ENCODE peak calls at places on chromosome 15, in four cellular contexts. Q, I, W and T are unnamed samples.

GRCh38 chr15:82621970-82622369 is 25.2 kb downstream of the CPEB1 start:
- DNase-seq in W (no peak), Q (peak; percentile 45), I (no peak), T (no peak)

GRCh38 chr15:69999392-70000085 is 98.2 kb downstream of the TLE3 start:
- DNase-seq in I (no peak), W (no peak), Q (no peak), T (no peak)

GRCh38 chr15:35880896-35881295 is 334.9 kb upstream of the DPH6 start:
- DNase-seq in W (no peak), Q (no peak), I (no peak), T (no peak)

GRCh38 chr15:93614446-93615104 is 525.6 kb upstream of the RGMA start:
- DNase-seq in W (no peak), I (no peak), Q (no peak), T (no peak)

GRCh38 chr15:33282226-33283020 is 28.3 kb upstream of the RYR3 start:
- DNase-seq in W (no peak), I (no peak), Q (no peak), T (no peak)

GRCh38 chr15:74406992-74407705 is 26.6 kb downstream of the SEMA7A start:
- DNase-seq in I (no peak), W (no peak), Q (peak; percentile 29), T (no peak)

GRCh38 chr15:60591491-60592385 is 112.8 kb upstream of the ICE2 start:
- DNase-seq in Q (peak; percentile 74), W (peak; percentile 81), I (peak; percentile 36), T (no peak)

GRCh38 chr15:89837830-89838178 is 23.2 kb upstream of the ANPEP start:
- DNase-seq in I (no peak), W (no peak), Q (no peak), T (no peak)

GRCh38 chr15:100879046-100879445 is 585 bp upstream of the ALDH1A3 start:
- DNase-seq in Q (peak; percentile 55), I (no peak), W (peak; percentile 42), T (no peak)

GRCh38 chr15:80803580-80804525 is 24.7 kb downstream of the CEMIP start:
- DNase-seq in I (no peak), Q (no peak), W (no peak), T (no peak)

GRCh38 chr15:80978685-80979084 is 10.9 kb downstream of the MESD start:
- DNase-seq in W (no peak), Q (no peak), I (no peak), T (no peak)

GRCh38 chr15:94230886-94231727 is at the start of gene MCTP2:
- DNase-seq in I (peak; percentile 48), Q (peak; percentile 93), W (peak; percentile 74), T (peak; percentile 81)

GRCh38 chr15:33454346-33454745 is 143.6 kb downstream of the RYR3 start:
- DNase-seq in I (no peak), Q (no peak), W (no peak), T (no peak)

GRCh38 chr15:64152507-64153387 is 1.2 kb downstream of the SNX22 start:
- DNase-seq in W (no peak), I (no peak), Q (peak; percentile 53), T (no peak)
- H3K27ac ChIP-seq in W (no peak overlapping the region), I (no peak overlapping the region), Q (no peak overlapping the region), T (no peak overlapping the region)

GRCh38 chr15:43121863-43122262 is 11.5 kb upstream of the TMEM62 start:
- DNase-seq in Q (no peak), W (no peak), I (no peak), T (no peak)
- H3K4me3 ChIP-seq in Q (no peak overlapping the region), W (no peak overlapping the region), I (no peak overlapping the region), T (no peak overlapping the region)

GRCh38 chr15:30984542-30984941 is 6.9 kb downstream of the MTMR10 start:
- DNase-seq in Q (no peak), W (no peak), I (no peak), T (no peak)
- H3K27ac ChIP-seq in Q (no peak overlapping the region), W (no peak overlapping the region), I (no peak overlapping the region), T (no peak overlapping the region)

DNA sequence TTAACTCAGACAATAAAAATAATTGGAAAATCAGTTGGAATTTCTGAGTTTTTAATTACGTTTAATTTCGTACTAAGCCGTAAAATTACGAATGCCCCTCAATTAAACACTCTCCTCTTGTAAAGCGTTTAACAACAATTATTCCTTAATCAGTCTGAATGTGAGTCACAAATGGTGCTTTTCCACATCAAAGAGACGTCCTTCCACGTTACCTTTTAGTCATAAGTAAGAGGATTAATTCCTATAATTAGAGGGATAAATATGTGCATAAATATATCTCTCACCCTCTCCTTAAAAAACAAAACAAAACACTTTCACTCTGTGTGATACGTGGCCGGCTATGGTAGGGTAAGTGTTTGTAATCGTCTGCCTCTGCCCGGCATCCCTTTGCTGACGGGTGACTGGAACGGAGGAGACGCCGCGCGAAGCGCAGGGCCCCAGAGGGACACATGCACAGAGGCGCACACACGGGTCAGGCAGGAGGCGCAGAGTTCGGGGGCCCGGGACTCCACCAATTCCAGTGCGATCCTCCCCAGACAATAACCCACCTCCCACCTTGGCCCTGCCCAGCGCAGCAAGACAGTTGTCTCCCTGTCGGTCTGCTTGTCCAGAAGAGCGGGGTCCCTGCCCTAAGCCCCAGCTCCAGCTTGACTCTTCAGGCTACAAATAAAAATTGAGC is 9.7 kb upstream of the MEIS2 start:
- DNase-seq in Q (peak; percentile 66), I (no peak), W (peak; percentile 83), T (no peak)
- H3K4me3 ChIP-seq in Q (peak overlapping the region; percentile 63), I (peak overlapping the region; percentile 58), W (peak overlapping the region; percentile 98), T (peak overlapping the region; percentile 60)

DNA sequence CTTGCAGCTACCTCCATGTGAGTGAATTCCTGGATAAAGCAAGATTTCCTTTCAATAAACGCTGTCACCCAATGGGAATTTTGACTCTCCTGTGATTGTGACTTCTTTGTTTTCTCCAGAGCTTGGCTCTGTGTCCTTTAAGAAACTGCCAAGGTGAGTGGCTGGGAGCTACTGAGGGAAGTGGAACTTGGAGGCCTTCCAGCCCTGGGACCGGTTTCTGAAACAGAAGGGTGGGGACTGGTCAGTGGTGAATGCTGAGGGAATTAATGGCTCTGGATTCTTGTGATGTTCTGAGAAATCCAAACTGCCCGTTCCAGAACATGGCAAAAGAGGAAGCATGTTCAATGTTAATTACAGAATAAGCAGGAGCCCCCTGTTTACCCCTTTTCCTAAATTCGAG is 41.1 kb upstream of the MYZAP start:
- DNase-seq in I (peak; percentile 52), W (no peak), Q (no peak), T (no peak)
- H3K27ac ChIP-seq in I (no peak overlapping the region), W (peak overlapping the region; percentile 97), Q (peak overlapping the region; percentile 33), T (no peak overlapping the region)

DNA sequence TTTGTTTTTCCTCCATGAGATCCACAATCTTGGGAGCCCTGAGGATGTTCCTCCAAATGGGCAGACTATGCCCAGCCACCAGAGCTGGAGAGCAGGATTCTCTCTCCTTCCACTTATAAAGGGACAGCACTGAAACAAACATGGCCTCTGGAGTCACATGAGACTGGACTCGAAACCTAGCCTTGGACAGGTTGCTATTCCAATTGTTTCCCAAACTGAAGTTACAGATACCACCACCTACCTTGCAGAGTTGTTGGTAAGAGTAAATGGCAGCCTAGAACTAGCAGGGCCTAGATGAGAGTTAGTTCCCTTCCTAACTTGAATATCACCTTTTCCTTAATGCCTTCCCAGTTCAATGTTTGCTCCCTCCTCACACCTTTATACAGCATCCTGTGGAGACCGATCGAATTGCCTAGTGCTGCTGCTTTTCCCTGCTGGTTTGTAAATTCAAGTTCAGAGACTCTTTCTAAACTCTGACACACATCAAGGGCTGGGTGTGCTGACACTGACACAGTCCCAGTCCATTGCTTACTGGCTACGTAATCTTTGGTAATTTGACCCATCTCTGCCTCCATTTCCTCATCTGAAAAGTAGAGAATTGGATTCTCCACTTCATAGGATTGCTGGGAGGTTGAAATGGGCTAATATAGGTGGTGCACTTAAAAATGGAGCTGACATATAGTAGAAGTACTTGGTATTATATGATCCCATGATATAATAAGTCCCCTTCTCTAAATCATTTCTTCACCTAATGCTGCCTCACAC is 2.6 kb downstream of the IMP3 start:
- DNase-seq in Q (no peak), I (no peak), W (no peak), T (no peak)
- H3K4me3 ChIP-seq in Q (peak overlapping the region; percentile 89), I (peak overlapping the region; percentile 94), W (no peak overlapping the region), T (no peak overlapping the region)

DNA sequence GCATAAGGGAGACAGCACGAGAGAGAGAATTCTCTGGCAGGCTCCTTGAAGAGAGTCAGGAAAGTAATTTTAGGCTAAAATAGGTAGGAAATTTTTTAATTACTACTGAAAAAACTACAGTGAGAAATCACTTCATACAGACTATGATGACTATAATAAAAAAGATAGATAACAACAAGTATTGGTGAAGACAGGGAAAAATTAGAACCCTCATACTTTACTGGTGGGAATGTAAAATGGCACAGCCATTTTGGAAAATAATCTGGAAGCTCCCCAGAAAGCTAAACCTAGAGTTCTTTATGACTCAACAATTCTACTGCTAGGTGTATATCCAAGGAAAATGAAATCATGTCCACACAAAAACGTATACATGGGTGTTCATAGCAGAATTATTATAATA is 2.1 kb upstream of the HDC start:
- DNase-seq in I (no peak), Q (no peak), W (no peak), T (no peak)
- H3K27ac ChIP-seq in I (no peak overlapping the region), Q (no peak overlapping the region), W (no peak overlapping the region), T (no peak overlapping the region)